ENCODE peak calls at places on chromosome 10, in eight cellular contexts. One of them, this sample, is unnamed.

GRCh38 chr10:93288679-93289634 is 193.2 kb downstream of the MYOF start:
- DNase-seq in epithelial cell of esophagus: peak
- DNase-seq in activated T-helper 1 cell treated with Interleukin-2 at 50 U/mL for 16 hours: peak
- DNase-seq in GM18507: peak
- DNase-seq in transverse colon: peak
- DNase-seq in T-helper 2 cell: no peak
- DNase-seq in stimulated activated CD8-positive, alpha-beta memory T cell treated with anti-CD3 and anti-CD28 coated beads, Interleukin-7, amount 100 ng/mL, for 4 hours: no peak
- DNase-seq in AG08395: peak
- DNase-seq in this sample: peak

GRCh38 chr10:80529604-80530003 is 8.1 kb upstream of the SH2D4B start:
- DNase-seq in epithelial cell of esophagus: no peak
- DNase-seq in activated T-helper 1 cell treated with Interleukin-2 at 50 U/mL for 16 hours: peak
- DNase-seq in GM18507: no peak
- DNase-seq in transverse colon: no peak
- DNase-seq in T-helper 2 cell: no peak
- DNase-seq in stimulated activated CD8-positive, alpha-beta memory T cell treated with anti-CD3 and anti-CD28 coated beads, Interleukin-7, amount 100 ng/mL, for 4 hours: peak
- DNase-seq in AG08395: no peak
- DNase-seq in this sample: peak

GRCh38 chr10:60883187-60883586 is 60.8 kb downstream of the RHOBTB1 start:
- DNase-seq in epithelial cell of esophagus: peak
- DNase-seq in activated T-helper 1 cell treated with Interleukin-2 at 50 U/mL for 16 hours: no peak
- DNase-seq in GM18507: no peak
- DNase-seq in transverse colon: peak
- DNase-seq in T-helper 2 cell: no peak
- DNase-seq in stimulated activated CD8-positive, alpha-beta memory T cell treated with anti-CD3 and anti-CD28 coated beads, Interleukin-7, amount 100 ng/mL, for 4 hours: no peak
- DNase-seq in AG08395: peak
- DNase-seq in this sample: no peak

GRCh38 chr10:50470798-50471582 is 152.8 kb downstream of the SGMS1 start:
- DNase-seq in epithelial cell of esophagus: peak
- DNase-seq in activated T-helper 1 cell treated with Interleukin-2 at 50 U/mL for 16 hours: no peak
- DNase-seq in GM18507: no peak
- DNase-seq in transverse colon: no peak
- DNase-seq in T-helper 2 cell: no peak
- DNase-seq in stimulated activated CD8-positive, alpha-beta memory T cell treated with anti-CD3 and anti-CD28 coated beads, Interleukin-7, amount 100 ng/mL, for 4 hours: no peak
- DNase-seq in AG08395: peak
- DNase-seq in this sample: no peak

GRCh38 chr10:129711261-129711660 is 244.2 kb downstream of the MGMT start:
- DNase-seq in epithelial cell of esophagus: no peak
- DNase-seq in activated T-helper 1 cell treated with Interleukin-2 at 50 U/mL for 16 hours: no peak
- DNase-seq in GM18507: no peak
- DNase-seq in transverse colon: no peak
- DNase-seq in T-helper 2 cell: no peak
- DNase-seq in stimulated activated CD8-positive, alpha-beta memory T cell treated with anti-CD3 and anti-CD28 coated beads, Interleukin-7, amount 100 ng/mL, for 4 hours: no peak
- DNase-seq in AG08395: no peak
- DNase-seq in this sample: no peak

GRCh38 chr10:71999360-72000072 is 35.3 kb downstream of the CHST3 start:
- DNase-seq in epithelial cell of esophagus: peak
- DNase-seq in activated T-helper 1 cell treated with Interleukin-2 at 50 U/mL for 16 hours: no peak
- DNase-seq in GM18507: peak
- DNase-seq in transverse colon: peak
- DNase-seq in T-helper 2 cell: no peak
- DNase-seq in stimulated activated CD8-positive, alpha-beta memory T cell treated with anti-CD3 and anti-CD28 coated beads, Interleukin-7, amount 100 ng/mL, for 4 hours: no peak
- DNase-seq in AG08395: peak
- DNase-seq in this sample: no peak

GRCh38 chr10:74771054-74771453 is 55.3 kb upstream of the KAT6B start:
- DNase-seq in epithelial cell of esophagus: no peak
- DNase-seq in activated T-helper 1 cell treated with Interleukin-2 at 50 U/mL for 16 hours: no peak
- DNase-seq in GM18507: no peak
- DNase-seq in transverse colon: no peak
- DNase-seq in T-helper 2 cell: no peak
- DNase-seq in stimulated activated CD8-positive, alpha-beta memory T cell treated with anti-CD3 and anti-CD28 coated beads, Interleukin-7, amount 100 ng/mL, for 4 hours: no peak
- DNase-seq in AG08395: no peak
- DNase-seq in this sample: no peak

GRCh38 chr10:119020627-119020946 is 8.9 kb upstream of the NANOS1 start:
- DNase-seq in epithelial cell of esophagus: peak
- DNase-seq in activated T-helper 1 cell treated with Interleukin-2 at 50 U/mL for 16 hours: no peak
- DNase-seq in GM18507: no peak
- DNase-seq in transverse colon: no peak
- DNase-seq in T-helper 2 cell: no peak
- DNase-seq in stimulated activated CD8-positive, alpha-beta memory T cell treated with anti-CD3 and anti-CD28 coated beads, Interleukin-7, amount 100 ng/mL, for 4 hours: no peak
- DNase-seq in AG08395: no peak
- DNase-seq in this sample: no peak

GRCh38 chr10:101840102-101840684 is 3.4 kb downstream of the KCNIP2 start:
- DNase-seq in epithelial cell of esophagus: no peak
- DNase-seq in activated T-helper 1 cell treated with Interleukin-2 at 50 U/mL for 16 hours: no peak
- DNase-seq in GM18507: no peak
- DNase-seq in transverse colon: no peak
- DNase-seq in T-helper 2 cell: no peak
- DNase-seq in stimulated activated CD8-positive, alpha-beta memory T cell treated with anti-CD3 and anti-CD28 coated beads, Interleukin-7, amount 100 ng/mL, for 4 hours: no peak
- DNase-seq in AG08395: no peak
- DNase-seq in this sample: no peak

GRCh38 chr10:72889391-72889831 is 4.1 kb upstream of the OIT3 start:
- DNase-seq in epithelial cell of esophagus: peak
- DNase-seq in activated T-helper 1 cell treated with Interleukin-2 at 50 U/mL for 16 hours: no peak
- DNase-seq in GM18507: no peak
- DNase-seq in transverse colon: no peak
- DNase-seq in T-helper 2 cell: no peak
- DNase-seq in stimulated activated CD8-positive, alpha-beta memory T cell treated with anti-CD3 and anti-CD28 coated beads, Interleukin-7, amount 100 ng/mL, for 4 hours: no peak
- DNase-seq in AG08395: no peak
- DNase-seq in this sample: no peak

GRCh38 chr10:67965456-67965855 is 81.0 kb downstream of the SIRT1 start:
- DNase-seq in epithelial cell of esophagus: no peak
- DNase-seq in activated T-helper 1 cell treated with Interleukin-2 at 50 U/mL for 16 hours: no peak
- DNase-seq in GM18507: no peak
- DNase-seq in transverse colon: no peak
- DNase-seq in T-helper 2 cell: no peak
- DNase-seq in stimulated activated CD8-positive, alpha-beta memory T cell treated with anti-CD3 and anti-CD28 coated beads, Interleukin-7, amount 100 ng/mL, for 4 hours: no peak
- DNase-seq in AG08395: no peak
- DNase-seq in this sample: no peak

This sample was measured in activated gamma-delta T cell treated with anti-CD3 and anti-CD28 coated beads, Interleukin-2, amount 50 U/mL, for 16 hours.